ENCODE peak calls at places on chromosomes 16 and 17, in seven cellular contexts. K is pancreas, F is IMR-90, W is adrenal gland, P is HFF-Myc, O is fibroblast of lung, C is neural crest cell. U is an unnamed sample.

GRCh38 chr17:66443601-66444000 is 141.2 kb downstream of the PRKCA start:
- DNase-seq in K (no peak), F (no peak), W (no peak), P (no peak), O (peak; percentile 66), C (no peak), U (no peak)

GRCh38 chr17:51275381-51275780 is 15.0 kb downstream of the UTP18 start:
- DNase-seq in K (no peak), F (peak; percentile 86), W (no peak), P (no peak), O (peak; percentile 87), C (no peak), U (peak; percentile 89)

GRCh38 chr17:69452664-69453260 is 38.3 kb downstream of the MAP2K6 start:
- DNase-seq in K (no peak), F (no peak), W (no peak), P (no peak), O (no peak), C (no peak), U (no peak)

GRCh38 chr17:65418622-65419021 is 142.8 kb downstream of the AXIN2 start:
- DNase-seq in K (no peak), F (no peak), W (no peak), P (no peak), O (no peak), C (no peak), U (no peak)

GRCh38 chr16:75377971-75378386 is 55.3 kb downstream of the CFDP1 start:
- DNase-seq in K (no peak), F (peak; percentile 97), W (no peak), P (peak; percentile 80), O (peak; percentile 96), C (peak; percentile 11), U (peak; percentile 98)

GRCh38 chr17:4898927-4899326 is 409 bp upstream of the C17orf107 start:
- DNase-seq in K (no peak), F (no peak), W (no peak), P (no peak), O (no peak), C (no peak), U (no peak)

GRCh38 chr17:19897108-19897854 is 29.5 kb upstream of the ULK2 start:
- DNase-seq in K (no peak), F (no peak), W (peak; percentile 53), P (no peak), O (no peak), C (no peak), U (no peak)

GRCh38 chr17:35900693-35901487 is 20.7 kb upstream of the CCL5 start:
- DNase-seq in K (no peak), F (no peak), W (no peak), P (no peak), O (no peak), C (no peak), U (no peak)

GRCh38 chr17:81386646-81387234 is 8.5 kb upstream of the BAHCC1 start:
- DNase-seq in K (peak; percentile 89), F (no peak), W (peak; percentile 52), P (no peak), O (no peak), C (peak; percentile 55), U (peak; percentile 20)

GRCh38 chr17:68509151-68510057 is 2.8 kb upstream of the PRKAR1A start:
- DNase-seq in K (no peak), F (no peak), W (peak; percentile 72), P (no peak), O (no peak), C (no peak), U (no peak)

GRCh38 chr16:27924411-27925118 is 138.9 kb downstream of the GSG1L start:
- DNase-seq in K (no peak), F (no peak), W (no peak), P (no peak), O (peak; percentile 1), C (no peak), U (no peak)

GRCh38 chr17:63695889-63696288 is 4.0 kb downstream of the LIMD2 start:
- DNase-seq in K (no peak), F (no peak), W (no peak), P (no peak), O (no peak), C (no peak), U (no peak)

GRCh38 chr17:79355186-79355585 is 255.7 kb downstream of the RBFOX3 start:
- DNase-seq in K (no peak), F (no peak), W (no peak), P (no peak), O (no peak), C (no peak), U (no peak)

GRCh38 chr16:90046971-90047713 is 27.9 kb upstream of the DBNDD1 start:
- DNase-seq in K (peak; percentile 91), F (peak; percentile 58), W (peak; percentile 84), P (no peak), O (peak; percentile 57), C (peak; percentile 60), U (peak; percentile 34)

GRCh38 chr17:51601622-51602261 is 341.4 kb downstream of the UTP18 start:
- DNase-seq in K (no peak), F (no peak), W (no peak), P (no peak), O (no peak), C (no peak), U (no peak)

GRCh38 chr17:73820686-73821448 is 176.6 kb upstream of the SDK2 start:
- DNase-seq in K (no peak), F (no peak), W (no peak), P (peak; percentile 32), O (peak; percentile 20), C (peak; percentile 18), U (peak; percentile 34)

GRCh38 chr16:69340095-69340644 is 598 bp downstream of the NIP7 start:
- DNase-seq in K (peak; percentile 21), F (peak; percentile 24), W (no peak), P (no peak), O (peak; percentile 22), C (no peak), U (peak; percentile 19)

GRCh38 chr16:14013571-14014283 is 57.4 kb upstream of the MRTFB start:
- DNase-seq in K (no peak), F (peak; percentile 93), W (peak; percentile 51), P (peak; percentile 97), O (peak; percentile 84), C (no peak), U (peak; percentile 95)

GRCh38 chr17:7747586-7747985 is 30.0 kb downstream of the DNAH2 start:
- DNase-seq in K (no peak), F (peak; percentile 72), W (no peak), P (peak; percentile 32), O (peak; percentile 73), C (no peak), U (peak; percentile 73)

GRCh38 chr17:55053855-55054254 is 85.3 kb downstream of the STXBP4 start:
- DNase-seq in K (no peak), F (peak; percentile 13), W (no peak), P (no peak), O (no peak), C (no peak), U (no peak)

GRCh38 chr16:81536648-81537047 is 92.0 kb downstream of the CMIP start:
- DNase-seq in K (no peak), F (no peak), W (no peak), P (no peak), O (no peak), C (no peak), U (no peak)

GRCh38 chr17:28675980-28676379 is 14.0 kb downstream of the SUPT6H start:
- DNase-seq in K (no peak), F (no peak), W (no peak), P (no peak), O (no peak), C (no peak), U (no peak)

GRCh38 chr17:52155301-52155700 is 3.2 kb downstream of the CA10 start:
- DNase-seq in K (no peak), F (no peak), W (no peak), P (no peak), O (no peak), C (no peak), U (no peak)

GRCh38 chr16:1494129-1494640 is 1.0 kb downstream of the TELO2 start:
- DNase-seq in K (peak; percentile 77), F (peak; percentile 69), W (peak; percentile 83), P (peak; percentile 25), O (peak; percentile 65), C (no peak), U (peak; percentile 80)
- TF ChIP-seq CTCF in K (no peak), F (peak; percentile 59), W (peak; percentile 68), P (peak; percentile 73), O (peak; percentile 74), C (peak; percentile 31), U (peak; percentile 79)

GRCh38 chr17:50187403-50187735 is 14.1 kb downstream of the COL1A1 start:
- DNase-seq in K (no peak), F (peak; percentile 77), W (no peak), P (no peak), O (peak; percentile 77), C (no peak), U (peak; percentile 89)
- TF ChIP-seq CTCF in K (no peak), F (no peak), W (no peak), P (no peak), O (no peak), C (no peak), U (no peak)

GRCh38 chr17:44903012-44903685 is 3.9 kb upstream of the EFTUD2 start:
- DNase-seq in K (no peak), F (no peak), W (peak; percentile 16), P (no peak), O (no peak), C (no peak), U (no peak)

GRCh38 chr17:44900894-44901293 is 1.6 kb upstream of the EFTUD2 start:
- DNase-seq in K (no peak), F (peak; percentile 83), W (peak; percentile 88), P (no peak), O (peak; percentile 87), C (no peak), U (peak; percentile 75)

GRCh38 chr17:44902135-44902760 is 3.0 kb upstream of the EFTUD2 start:
- DNase-seq in K (peak; percentile 56), F (no peak), W (peak; percentile 18), P (no peak), O (no peak), C (no peak), U (no peak)

GRCh38 chr17:44899074-44899782 is at the start of gene EFTUD2:
- DNase-seq in K (peak; percentile 96), F (peak; percentile 84), W (peak; percentile 92), P (no peak), O (peak; percentile 85), C (peak; percentile 93), U (peak; percentile 88)

DNA sequence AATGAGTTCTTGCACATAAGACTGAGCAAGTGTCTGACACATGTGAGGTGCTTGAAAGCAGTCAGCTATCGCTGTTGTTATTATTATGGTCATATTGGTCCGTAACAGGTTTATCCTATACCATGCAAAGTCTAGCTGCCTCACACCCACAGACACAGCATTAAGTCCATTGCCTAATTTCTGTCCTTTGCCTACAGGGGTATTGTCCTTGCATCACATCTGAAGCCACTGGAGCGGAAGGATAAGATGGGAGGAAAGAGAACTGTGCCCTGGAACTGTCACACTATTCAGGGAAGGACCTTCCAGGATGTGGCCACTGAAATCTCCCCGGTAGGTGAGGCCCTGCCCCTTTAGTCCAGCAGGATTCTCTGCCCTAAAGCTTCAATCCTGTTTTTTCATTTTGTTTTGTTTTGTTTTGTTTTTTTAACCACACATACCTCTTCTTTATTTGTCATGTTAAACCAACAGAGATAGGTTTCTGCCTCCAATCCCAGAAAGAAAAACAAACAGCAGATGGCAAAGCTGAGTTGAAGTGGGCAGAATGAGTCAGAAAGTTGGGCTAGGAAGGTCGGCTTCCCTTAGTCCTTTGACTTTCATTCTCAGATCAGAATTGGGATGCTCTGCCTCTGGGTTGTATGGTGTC is 2.2 kb upstream of the EFTUD2 start:
- DNase-seq in K (no peak), F (peak; percentile 79), W (peak; percentile 22), P (no peak), O (peak; percentile 76), C (no peak), U (peak; percentile 60)
- TF ChIP-seq CTCF in K (no peak), F (peak; percentile 36), W (peak; percentile 19), P (peak; percentile 5), O (peak; percentile 22), C (no peak), U (peak; percentile 47)

GRCh38 chr17:74873874-74874614 is 1.2 kb upstream of the FDXR start:
- DNase-seq in K (no peak), F (no peak), W (no peak), P (no peak), O (no peak), C (no peak), U (no peak)
- TF ChIP-seq CTCF in K (no peak), F (no peak), W (no peak), P (no peak), O (no peak), C (no peak), U (no peak)